ENCODE peak calls at places on chromosomes 3 and 15, in eight cellular contexts. One of them, this sample, is unnamed.

GRCh38 chr3:196712514-196713413 is 587 bp downstream of the PIGX start:
- DNase-seq in hepatocyte: peak
- DNase-seq in IMR-90: peak
- DNase-seq in fibroblast of pulmonary artery: peak
- DNase-seq in dorsolateral prefrontal cortex: peak
- DNase-seq in DND-41: no peak
- DNase-seq in fibroblast of lung: peak
- DNase-seq in Panc1: no peak
- DNase-seq in this sample: peak

GRCh38 chr15:56844463-56844862 is 74.0 kb upstream of the TCF12 start:
- DNase-seq in hepatocyte: no peak
- DNase-seq in IMR-90: no peak
- DNase-seq in fibroblast of pulmonary artery: no peak
- DNase-seq in dorsolateral prefrontal cortex: no peak
- DNase-seq in DND-41: no peak
- DNase-seq in fibroblast of lung: no peak
- DNase-seq in Panc1: no peak
- DNase-seq in this sample: no peak

GRCh38 chr3:124063168-124063909 is 71.4 kb upstream of the ROPN1 start:
- DNase-seq in hepatocyte: no peak
- DNase-seq in IMR-90: peak
- DNase-seq in fibroblast of pulmonary artery: no peak
- DNase-seq in dorsolateral prefrontal cortex: no peak
- DNase-seq in DND-41: no peak
- DNase-seq in fibroblast of lung: peak
- DNase-seq in Panc1: no peak
- DNase-seq in this sample: peak

GRCh38 chr15:51189579-51190397 is 95.1 kb upstream of the TNFAIP8L3 start:
- DNase-seq in hepatocyte: no peak
- DNase-seq in IMR-90: no peak
- DNase-seq in fibroblast of pulmonary artery: no peak
- DNase-seq in dorsolateral prefrontal cortex: no peak
- DNase-seq in DND-41: no peak
- DNase-seq in fibroblast of lung: no peak
- DNase-seq in Panc1: no peak
- DNase-seq in this sample: no peak

GRCh38 chr3:29324180-29324651 is 43.3 kb downstream of the RBMS3 start:
- DNase-seq in hepatocyte: peak
- DNase-seq in IMR-90: peak
- DNase-seq in fibroblast of pulmonary artery: peak
- DNase-seq in dorsolateral prefrontal cortex: no peak
- DNase-seq in DND-41: no peak
- DNase-seq in fibroblast of lung: peak
- DNase-seq in Panc1: peak
- DNase-seq in this sample: peak

GRCh38 chr15:42130246-42130986 is 26.0 kb downstream of the PLA2G4F start:
- DNase-seq in hepatocyte: no peak
- DNase-seq in IMR-90: no peak
- DNase-seq in fibroblast of pulmonary artery: no peak
- DNase-seq in dorsolateral prefrontal cortex: no peak
- DNase-seq in DND-41: no peak
- DNase-seq in fibroblast of lung: no peak
- DNase-seq in Panc1: no peak
- DNase-seq in this sample: no peak

GRCh38 chr3:150132101-150132749 is 161.5 kb upstream of the PFN2 start:
- DNase-seq in hepatocyte: no peak
- DNase-seq in IMR-90: no peak
- DNase-seq in fibroblast of pulmonary artery: no peak
- DNase-seq in dorsolateral prefrontal cortex: no peak
- DNase-seq in DND-41: no peak
- DNase-seq in fibroblast of lung: peak
- DNase-seq in Panc1: no peak
- DNase-seq in this sample: peak

GRCh38 chr15:74333662-74334061 is 33.8 kb downstream of the CYP11A1 start:
- DNase-seq in hepatocyte: no peak
- DNase-seq in IMR-90: no peak
- DNase-seq in fibroblast of pulmonary artery: no peak
- DNase-seq in dorsolateral prefrontal cortex: no peak
- DNase-seq in DND-41: no peak
- DNase-seq in fibroblast of lung: no peak
- DNase-seq in Panc1: no peak
- DNase-seq in this sample: no peak

GRCh38 chr15:85047271-85047948 is 65.8 kb downstream of the PDE8A start:
- DNase-seq in hepatocyte: peak
- DNase-seq in IMR-90: peak
- DNase-seq in fibroblast of pulmonary artery: peak
- DNase-seq in dorsolateral prefrontal cortex: no peak
- DNase-seq in DND-41: no peak
- DNase-seq in fibroblast of lung: peak
- DNase-seq in Panc1: peak
- DNase-seq in this sample: peak

GRCh38 chr3:146680602-146681001 is 75.5 kb upstream of the PLSCR5 start:
- DNase-seq in hepatocyte: no peak
- DNase-seq in IMR-90: no peak
- DNase-seq in fibroblast of pulmonary artery: no peak
- DNase-seq in dorsolateral prefrontal cortex: no peak
- DNase-seq in DND-41: no peak
- DNase-seq in fibroblast of lung: no peak
- DNase-seq in Panc1: no peak
- DNase-seq in this sample: no peak

GRCh38 chr15:65963911-65964482 is 94.7 kb downstream of the RAB11A start:
- DNase-seq in hepatocyte: no peak
- DNase-seq in IMR-90: no peak
- DNase-seq in fibroblast of pulmonary artery: no peak
- DNase-seq in dorsolateral prefrontal cortex: no peak
- DNase-seq in DND-41: no peak
- DNase-seq in fibroblast of lung: no peak
- DNase-seq in Panc1: no peak
- DNase-seq in this sample: no peak

GRCh38 chr3:7682822-7683229 is 818.8 kb upstream of the LMCD1 start:
- DNase-seq in hepatocyte: peak
- DNase-seq in IMR-90: peak
- DNase-seq in fibroblast of pulmonary artery: peak
- DNase-seq in dorsolateral prefrontal cortex: no peak
- DNase-seq in DND-41: no peak
- DNase-seq in fibroblast of lung: peak
- DNase-seq in Panc1: no peak
- DNase-seq in this sample: peak

GRCh38 chr15:25094519-25094918 is 139.7 kb downstream of the SNRPN start:
- DNase-seq in hepatocyte: no peak
- DNase-seq in IMR-90: no peak
- DNase-seq in fibroblast of pulmonary artery: no peak
- DNase-seq in dorsolateral prefrontal cortex: peak
- DNase-seq in DND-41: no peak
- DNase-seq in fibroblast of lung: no peak
- DNase-seq in Panc1: no peak
- DNase-seq in this sample: no peak

GRCh38 chr3:36763111-36763849 is 1.1 kb downstream of the DCLK3 start:
- DNase-seq in hepatocyte: no peak
- DNase-seq in IMR-90: no peak
- DNase-seq in fibroblast of pulmonary artery: no peak
- DNase-seq in dorsolateral prefrontal cortex: no peak
- DNase-seq in DND-41: no peak
- DNase-seq in fibroblast of lung: no peak
- DNase-seq in Panc1: no peak
- DNase-seq in this sample: no peak

GRCh38 chr3:42257007-42257406 is 9.0 kb downstream of the CCK start:
- DNase-seq in hepatocyte: no peak
- DNase-seq in IMR-90: no peak
- DNase-seq in fibroblast of pulmonary artery: no peak
- DNase-seq in dorsolateral prefrontal cortex: no peak
- DNase-seq in DND-41: no peak
- DNase-seq in fibroblast of lung: peak
- DNase-seq in Panc1: no peak
- DNase-seq in this sample: no peak

GRCh38 chr3:160686955-160687535 is 10.1 kb downstream of the ARL14 start:
- DNase-seq in hepatocyte: no peak
- DNase-seq in IMR-90: peak
- DNase-seq in fibroblast of pulmonary artery: peak
- DNase-seq in dorsolateral prefrontal cortex: no peak
- DNase-seq in DND-41: no peak
- DNase-seq in fibroblast of lung: peak
- DNase-seq in Panc1: no peak
- DNase-seq in this sample: no peak

GRCh38 chr3:106825962-106826605 is 551.2 kb upstream of the CCDC54 start:
- DNase-seq in hepatocyte: peak
- DNase-seq in IMR-90: peak
- DNase-seq in fibroblast of pulmonary artery: peak
- DNase-seq in dorsolateral prefrontal cortex: no peak
- DNase-seq in DND-41: no peak
- DNase-seq in fibroblast of lung: peak
- DNase-seq in Panc1: no peak
- DNase-seq in this sample: peak

GRCh38 chr15:74389115-74390048 is 21.9 kb upstream of the CYP11A1 start:
- DNase-seq in hepatocyte: peak
- DNase-seq in IMR-90: no peak
- DNase-seq in fibroblast of pulmonary artery: no peak
- DNase-seq in dorsolateral prefrontal cortex: no peak
- DNase-seq in DND-41: no peak
- DNase-seq in fibroblast of lung: no peak
- DNase-seq in Panc1: no peak
- DNase-seq in this sample: no peak

GRCh38 chr3:58404396-58404795 is 29.2 kb downstream of the PDHB start:
- DNase-seq in hepatocyte: no peak
- DNase-seq in IMR-90: peak
- DNase-seq in fibroblast of pulmonary artery: peak
- DNase-seq in dorsolateral prefrontal cortex: no peak
- DNase-seq in DND-41: no peak
- DNase-seq in fibroblast of lung: peak
- DNase-seq in Panc1: no peak
- DNase-seq in this sample: peak

GRCh38 chr3:70811880-70812279 is 499.4 kb upstream of the MDFIC2 start:
- DNase-seq in hepatocyte: peak
- DNase-seq in IMR-90: peak
- DNase-seq in fibroblast of pulmonary artery: peak
- DNase-seq in dorsolateral prefrontal cortex: no peak
- DNase-seq in DND-41: peak
- DNase-seq in fibroblast of lung: peak
- DNase-seq in Panc1: no peak
- DNase-seq in this sample: peak

GRCh38 chr15:92891533-92892200 is 8.5 kb upstream of the CHD2 start:
- DNase-seq in hepatocyte: no peak
- DNase-seq in IMR-90: no peak
- DNase-seq in fibroblast of pulmonary artery: no peak
- DNase-seq in dorsolateral prefrontal cortex: no peak
- DNase-seq in DND-41: no peak
- DNase-seq in fibroblast of lung: no peak
- DNase-seq in Panc1: no peak
- DNase-seq in this sample: no peak

GRCh38 chr15:35663956-35664355 is 118.0 kb upstream of the DPH6 start:
- DNase-seq in hepatocyte: no peak
- DNase-seq in IMR-90: no peak
- DNase-seq in fibroblast of pulmonary artery: peak
- DNase-seq in dorsolateral prefrontal cortex: no peak
- DNase-seq in DND-41: no peak
- DNase-seq in fibroblast of lung: no peak
- DNase-seq in Panc1: no peak
- DNase-seq in this sample: no peak

GRCh38 chr15:39774688-39775267 is 7.9 kb downstream of the FSIP1 start:
- DNase-seq in hepatocyte: no peak
- DNase-seq in IMR-90: no peak
- DNase-seq in fibroblast of pulmonary artery: no peak
- DNase-seq in dorsolateral prefrontal cortex: no peak
- DNase-seq in DND-41: peak
- DNase-seq in fibroblast of lung: no peak
- DNase-seq in Panc1: no peak
- DNase-seq in this sample: no peak

GRCh38 chr3:120615863-120616599 is 19.9 kb downstream of the NDUFB4 start:
- DNase-seq in hepatocyte: no peak
- DNase-seq in IMR-90: peak
- DNase-seq in fibroblast of pulmonary artery: peak
- DNase-seq in dorsolateral prefrontal cortex: no peak
- DNase-seq in DND-41: no peak
- DNase-seq in fibroblast of lung: peak
- DNase-seq in Panc1: no peak
- DNase-seq in this sample: peak

GRCh38 chr15:36370735-36371115 is 208.7 kb upstream of the CDIN1 start:
- DNase-seq in hepatocyte: no peak
- DNase-seq in IMR-90: peak
- DNase-seq in fibroblast of pulmonary artery: peak
- DNase-seq in dorsolateral prefrontal cortex: no peak
- DNase-seq in DND-41: no peak
- DNase-seq in fibroblast of lung: peak
- DNase-seq in Panc1: no peak
- DNase-seq in this sample: peak

GRCh38 chr3:118818386-118818785 is 216.3 kb downstream of the IGSF11 start:
- DNase-seq in hepatocyte: no peak
- DNase-seq in IMR-90: peak
- DNase-seq in fibroblast of pulmonary artery: peak
- DNase-seq in dorsolateral prefrontal cortex: no peak
- DNase-seq in DND-41: no peak
- DNase-seq in fibroblast of lung: peak
- DNase-seq in Panc1: no peak
- DNase-seq in this sample: peak

GRCh38 chr3:16452265-16452664 is 61.2 kb downstream of the RFTN1 start:
- DNase-seq in hepatocyte: no peak
- DNase-seq in IMR-90: peak
- DNase-seq in fibroblast of pulmonary artery: peak
- DNase-seq in dorsolateral prefrontal cortex: no peak
- DNase-seq in DND-41: no peak
- DNase-seq in fibroblast of lung: peak
- DNase-seq in Panc1: no peak
- DNase-seq in this sample: peak

GRCh38 chr3:109545746-109546145 is 208.4 kb upstream of the DPPA4 start:
- DNase-seq in hepatocyte: no peak
- DNase-seq in IMR-90: no peak
- DNase-seq in fibroblast of pulmonary artery: no peak
- DNase-seq in dorsolateral prefrontal cortex: no peak
- DNase-seq in DND-41: peak
- DNase-seq in fibroblast of lung: peak
- DNase-seq in Panc1: no peak
- DNase-seq in this sample: no peak
- H3K4me3 ChIP-seq in hepatocyte: no peak
- H3K4me3 ChIP-seq in IMR-90: no peak
- H3K4me3 ChIP-seq in fibroblast of pulmonary artery: no peak
- H3K4me3 ChIP-seq in dorsolateral prefrontal cortex: no peak
- H3K4me3 ChIP-seq in DND-41: no peak
- H3K4me3 ChIP-seq in fibroblast of lung: no peak
- H3K4me3 ChIP-seq in Panc1: no peak
- H3K4me3 ChIP-seq in this sample: no peak

GRCh38 chr15:58934114-58934447 is 602 bp upstream of the SLTM start:
- DNase-seq in hepatocyte: no peak
- DNase-seq in IMR-90: no peak
- DNase-seq in fibroblast of pulmonary artery: no peak
- DNase-seq in dorsolateral prefrontal cortex: no peak
- DNase-seq in DND-41: no peak
- DNase-seq in fibroblast of lung: no peak
- DNase-seq in Panc1: no peak
- DNase-seq in this sample: no peak
- TF ChIP-seq CTCF in hepatocyte: no peak
- TF ChIP-seq CTCF in IMR-90: no peak
- TF ChIP-seq CTCF in fibroblast of pulmonary artery: no peak
- TF ChIP-seq CTCF in dorsolateral prefrontal cortex: no peak
- TF ChIP-seq CTCF in DND-41: no peak
- TF ChIP-seq CTCF in fibroblast of lung: no peak
- TF ChIP-seq CTCF in Panc1: no peak
- TF ChIP-seq CTCF in this sample: no peak

GRCh38 chr15:70702584-70702983 is 60.8 kb downstream of the UACA start:
- DNase-seq in hepatocyte: no peak
- DNase-seq in IMR-90: no peak
- DNase-seq in fibroblast of pulmonary artery: no peak
- DNase-seq in dorsolateral prefrontal cortex: no peak
- DNase-seq in DND-41: no peak
- DNase-seq in fibroblast of lung: no peak
- DNase-seq in Panc1: no peak
- DNase-seq in this sample: no peak
- H3K4me3 ChIP-seq in hepatocyte: no peak
- H3K4me3 ChIP-seq in IMR-90: no peak
- H3K4me3 ChIP-seq in fibroblast of pulmonary artery: peak
- H3K4me3 ChIP-seq in dorsolateral prefrontal cortex: no peak
- H3K4me3 ChIP-seq in DND-41: no peak
- H3K4me3 ChIP-seq in fibroblast of lung: peak
- H3K4me3 ChIP-seq in Panc1: peak
- H3K4me3 ChIP-seq in this sample: no peak

GRCh38 chr3:46076606-46077005 is 49.3 kb upstream of the XCR1 start:
- DNase-seq in hepatocyte: no peak
- DNase-seq in IMR-90: peak
- DNase-seq in fibroblast of pulmonary artery: peak
- DNase-seq in dorsolateral prefrontal cortex: no peak
- DNase-seq in DND-41: no peak
- DNase-seq in fibroblast of lung: no peak
- DNase-seq in Panc1: no peak
- DNase-seq in this sample: peak
- TF ChIP-seq CTCF in hepatocyte: peak
- TF ChIP-seq CTCF in IMR-90: peak
- TF ChIP-seq CTCF in fibroblast of pulmonary artery: peak
- TF ChIP-seq CTCF in dorsolateral prefrontal cortex: no peak
- TF ChIP-seq CTCF in DND-41: peak
- TF ChIP-seq CTCF in fibroblast of lung: peak
- TF ChIP-seq CTCF in Panc1: no peak
- TF ChIP-seq CTCF in this sample: peak

This sample was measured in foreskin fibroblast.